ENCODE peak calls at places on chromosomes 4 and X, in four cellular contexts. One of them, this sample, is unnamed.

GRCh38 chr4:17785858-17786257 is 4.4 kb upstream of the FAM184B start:
- DNase-seq in natural killer cell: no peak
- DNase-seq in mucosa of descending colon: no peak
- DNase-seq in GM13977: no peak
- DNase-seq in this sample: no peak

GRCh38 chr4:76943129-76943620 is 6.4 kb upstream of the SEPTIN11 start:
- DNase-seq in GM13977: no peak
- DNase-seq in natural killer cell: no peak
- DNase-seq in mucosa of descending colon: no peak
- DNase-seq in this sample: no peak

GRCh38 chr4:159175165-159175988 is 72.5 kb downstream of the RAPGEF2 start:
- DNase-seq in GM13977: no peak
- DNase-seq in mucosa of descending colon: peak; percentile 78
- DNase-seq in natural killer cell: peak; percentile 40
- DNase-seq in this sample: peak; percentile 29

GRCh38 chrX:10233173-10233572 is 76.4 kb downstream of the CLCN4 start:
- DNase-seq in mucosa of descending colon: no peak
- DNase-seq in GM13977: no peak
- DNase-seq in natural killer cell: no peak
- DNase-seq in this sample: no peak

GRCh38 chr4:121726642-121727268 is 30.0 kb upstream of the ANXA5 start:
- DNase-seq in mucosa of descending colon: peak; percentile 12
- DNase-seq in natural killer cell: no peak
- DNase-seq in GM13977: peak; percentile 58
- DNase-seq in this sample: peak; percentile 64

GRCh38 chr4:94826206-94826605 is 68.5 kb downstream of the BMPR1B start:
- DNase-seq in mucosa of descending colon: peak; percentile 11
- DNase-seq in GM13977: no peak
- DNase-seq in natural killer cell: no peak
- DNase-seq in this sample: no peak

GRCh38 chr4:79653871-79654270 is 245.8 kb upstream of the GK2 start:
- DNase-seq in natural killer cell: no peak
- DNase-seq in GM13977: no peak
- DNase-seq in mucosa of descending colon: no peak
- DNase-seq in this sample: no peak

GRCh38 chrX:69603566-69604194 is 12.2 kb upstream of the EDA start:
- DNase-seq in mucosa of descending colon: no peak
- DNase-seq in natural killer cell: no peak
- DNase-seq in GM13977: no peak
- DNase-seq in this sample: no peak

GRCh38 chr4:184805462-184806245 is 20.1 kb downstream of the ACSL1 start:
- DNase-seq in mucosa of descending colon: peak; percentile 83
- DNase-seq in natural killer cell: no peak
- DNase-seq in GM13977: no peak
- DNase-seq in this sample: peak; percentile 36

GRCh38 chrX:121307441-121307840 is 260.0 kb downstream of the GLUD2 start:
- DNase-seq in mucosa of descending colon: no peak
- DNase-seq in GM13977: peak; percentile 9
- DNase-seq in natural killer cell: no peak
- DNase-seq in this sample: peak; percentile 10

GRCh38 chrX:7318661-7319060 is 170.7 kb upstream of the PUDP start:
- DNase-seq in natural killer cell: no peak
- DNase-seq in mucosa of descending colon: no peak
- DNase-seq in GM13977: no peak
- DNase-seq in this sample: no peak

GRCh38 chr4:99679204-99679603 is 21.6 kb upstream of the C4orf54 start:
- DNase-seq in GM13977: no peak
- DNase-seq in mucosa of descending colon: no peak
- DNase-seq in natural killer cell: no peak
- DNase-seq in this sample: no peak

GRCh38 chrX:17944833-17945497 is 83.9 kb upstream of the RAI2 start:
- DNase-seq in GM13977: peak; percentile 14
- DNase-seq in mucosa of descending colon: peak; percentile 25
- DNase-seq in natural killer cell: no peak
- DNase-seq in this sample: peak; percentile 5

GRCh38 chrX:11137543-11138139 is 26.5 kb downstream of the HCCS start:
- DNase-seq in GM13977: peak; percentile 59
- DNase-seq in natural killer cell: no peak
- DNase-seq in mucosa of descending colon: peak; percentile 52
- DNase-seq in this sample: peak; percentile 20

GRCh38 chr4:80138556-80139538 is 58.5 kb upstream of the PRDM8 start:
- DNase-seq in natural killer cell: no peak
- DNase-seq in GM13977: peak; percentile 4
- DNase-seq in mucosa of descending colon: peak; percentile 16
- DNase-seq in this sample: peak; percentile 7

GRCh38 chr4:101081695-101082369 is 265.5 kb downstream of the PPP3CA start:
- DNase-seq in GM13977: no peak
- DNase-seq in mucosa of descending colon: no peak
- DNase-seq in natural killer cell: no peak
- DNase-seq in this sample: no peak

GRCh38 chr4:4320951-4321714 is 31.1 kb downstream of the ZBTB49 start:
- DNase-seq in GM13977: no peak
- DNase-seq in mucosa of descending colon: no peak
- DNase-seq in natural killer cell: no peak
- DNase-seq in this sample: no peak

GRCh38 chr4:84708406-84709135 is 125.6 kb downstream of the CDS1 start:
- DNase-seq in GM13977: no peak
- DNase-seq in natural killer cell: no peak
- DNase-seq in mucosa of descending colon: no peak
- DNase-seq in this sample: no peak

GRCh38 chrX:150547511-150548115 is 20.8 kb upstream of the MTM1 start:
- DNase-seq in mucosa of descending colon: peak; percentile 65
- DNase-seq in natural killer cell: no peak
- DNase-seq in GM13977: peak; percentile 53
- DNase-seq in this sample: peak; percentile 56

GRCh38 chr4:37666625-37667071 is 19.5 kb downstream of the RELL1 start:
- DNase-seq in natural killer cell: no peak
- DNase-seq in mucosa of descending colon: peak; percentile 50
- DNase-seq in GM13977: no peak
- DNase-seq in this sample: no peak

GRCh38 chrX:138859421-138859820 is 147.9 kb upstream of the FGF13 start:
- DNase-seq in mucosa of descending colon: no peak
- DNase-seq in GM13977: no peak
- DNase-seq in natural killer cell: no peak
- DNase-seq in this sample: no peak

GRCh38 chrX:108511721-108512120 is 72.1 kb downstream of the COL4A5 start:
- DNase-seq in mucosa of descending colon: no peak
- DNase-seq in natural killer cell: no peak
- DNase-seq in GM13977: no peak
- DNase-seq in this sample: no peak

GRCh38 chr4:40722576-40723161 is 27.1 kb upstream of the NSUN7 start:
- DNase-seq in mucosa of descending colon: peak; percentile 57
- DNase-seq in natural killer cell: no peak
- DNase-seq in GM13977: peak; percentile 32
- DNase-seq in this sample: peak; percentile 53

GRCh38 chr4:138865765-138866164 is 149.8 kb upstream of the NOCT start:
- DNase-seq in GM13977: no peak
- DNase-seq in mucosa of descending colon: no peak
- DNase-seq in natural killer cell: no peak
- DNase-seq in this sample: no peak

GRCh38 chr4:165398570-165398969 is 19.8 kb downstream of the CPE start:
- DNase-seq in GM13977: no peak
- DNase-seq in mucosa of descending colon: no peak
- DNase-seq in natural killer cell: no peak
- DNase-seq in this sample: no peak

GRCh38 chr4:187006189-187006618 is 282.5 kb upstream of the FAT1 start:
- DNase-seq in mucosa of descending colon: no peak
- DNase-seq in natural killer cell: no peak
- DNase-seq in GM13977: no peak
- DNase-seq in this sample: no peak

GRCh38 chrX:17656035-17656418 is 81.3 kb upstream of the SCML1 start:
- DNase-seq in mucosa of descending colon: no peak
- DNase-seq in GM13977: no peak
- DNase-seq in natural killer cell: no peak
- DNase-seq in this sample: no peak

GRCh38 chr4:23779422-23779821 is 110.4 kb downstream of the PPARGC1A start:
- DNase-seq in mucosa of descending colon: no peak
- DNase-seq in GM13977: no peak
- DNase-seq in natural killer cell: no peak
- DNase-seq in this sample: no peak

GRCh38 chr4:23773884-23774636 is 115.8 kb downstream of the PPARGC1A start:
- DNase-seq in GM13977: no peak
- DNase-seq in natural killer cell: no peak
- DNase-seq in mucosa of descending colon: no peak
- DNase-seq in this sample: no peak

GRCh38 chr4:23779839-23780238 is 110.0 kb downstream of the PPARGC1A start:
- DNase-seq in mucosa of descending colon: no peak
- DNase-seq in natural killer cell: no peak
- DNase-seq in GM13977: no peak
- DNase-seq in this sample: no peak

GRCh38 chr4:23774932-23775331 is 114.9 kb downstream of the PPARGC1A start:
- DNase-seq in mucosa of descending colon: no peak
- DNase-seq in natural killer cell: no peak
- DNase-seq in GM13977: no peak
- DNase-seq in this sample: no peak

GRCh38 chr4:23775694-23776093 is 114.2 kb downstream of the PPARGC1A start:
- DNase-seq in natural killer cell: no peak
- DNase-seq in GM13977: no peak
- DNase-seq in mucosa of descending colon: peak; percentile 51
- DNase-seq in this sample: no peak
- TF ChIP-seq CTCF in natural killer cell: no peak
- TF ChIP-seq CTCF in GM13977: no peak
- TF ChIP-seq CTCF in mucosa of descending colon: no peak
- TF ChIP-seq CTCF in this sample: no peak

DNA sequence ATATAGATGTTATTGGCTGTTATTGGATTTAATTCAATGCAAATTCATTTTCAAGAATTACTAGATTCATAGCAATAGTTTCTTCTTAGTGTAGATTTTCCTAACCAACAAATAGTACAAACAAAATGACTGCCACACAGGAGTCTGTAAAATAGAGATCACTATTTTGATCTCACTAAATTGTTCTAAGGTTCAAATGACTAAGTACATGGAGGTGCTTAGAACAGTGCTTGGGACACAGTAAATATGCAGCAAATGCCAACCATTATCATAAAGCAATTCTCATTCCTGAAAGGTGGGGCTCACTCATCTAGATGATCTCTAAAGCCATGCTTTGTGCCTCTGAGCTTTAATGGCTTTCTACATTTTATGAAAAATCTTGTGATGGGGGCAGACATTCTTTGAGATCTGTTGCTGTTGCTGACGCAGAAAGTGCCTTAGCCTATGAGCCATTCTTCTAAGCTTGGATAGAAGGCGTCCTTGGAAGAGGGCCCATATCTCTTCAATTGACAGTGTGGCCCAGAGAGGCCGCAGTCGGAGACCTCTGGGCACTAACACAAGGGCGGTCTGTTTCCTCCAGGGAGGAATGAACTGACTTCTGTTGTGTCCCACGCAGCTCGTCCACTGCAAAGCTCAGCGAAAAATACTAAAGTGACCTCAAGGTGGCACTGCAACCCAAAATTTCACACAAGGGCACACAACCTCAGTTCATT is 23.6 kb downstream of the TLR10 start:
- DNase-seq in mucosa of descending colon: peak; percentile 65
- DNase-seq in natural killer cell: peak; percentile 27
- DNase-seq in GM13977: peak; percentile 34
- DNase-seq in this sample: peak; percentile 45
- TF ChIP-seq CTCF in mucosa of descending colon: peak; percentile 32
- TF ChIP-seq CTCF in natural killer cell: peak; percentile 78
- TF ChIP-seq CTCF in GM13977: peak; percentile 68
- TF ChIP-seq CTCF in this sample: peak; percentile 62

DNA sequence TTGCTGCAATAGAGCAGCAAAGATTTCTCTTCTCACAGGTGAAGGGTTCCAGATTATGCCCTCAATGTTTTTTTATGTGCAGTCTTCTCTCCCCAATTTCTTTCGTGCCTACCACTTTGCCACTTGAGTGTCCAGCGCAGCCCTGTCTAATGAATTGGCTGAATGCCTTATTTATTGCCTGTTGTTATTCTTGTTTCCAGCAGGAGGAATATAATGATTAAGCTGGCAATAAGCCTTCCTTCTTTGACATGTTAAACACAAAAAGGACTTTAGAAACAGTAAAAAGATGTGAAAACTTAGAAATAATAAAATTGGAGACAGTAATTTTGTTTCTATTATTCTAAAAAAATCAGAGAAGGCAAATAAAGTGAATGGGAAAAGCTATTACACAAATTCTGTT is 34.6 kb upstream of the FRAS1 start:
- DNase-seq in mucosa of descending colon: no peak
- DNase-seq in GM13977: no peak
- DNase-seq in natural killer cell: no peak
- DNase-seq in this sample: no peak
- TF ChIP-seq CTCF in mucosa of descending colon: no peak
- TF ChIP-seq CTCF in GM13977: no peak
- TF ChIP-seq CTCF in natural killer cell: no peak
- TF ChIP-seq CTCF in this sample: no peak

DNA sequence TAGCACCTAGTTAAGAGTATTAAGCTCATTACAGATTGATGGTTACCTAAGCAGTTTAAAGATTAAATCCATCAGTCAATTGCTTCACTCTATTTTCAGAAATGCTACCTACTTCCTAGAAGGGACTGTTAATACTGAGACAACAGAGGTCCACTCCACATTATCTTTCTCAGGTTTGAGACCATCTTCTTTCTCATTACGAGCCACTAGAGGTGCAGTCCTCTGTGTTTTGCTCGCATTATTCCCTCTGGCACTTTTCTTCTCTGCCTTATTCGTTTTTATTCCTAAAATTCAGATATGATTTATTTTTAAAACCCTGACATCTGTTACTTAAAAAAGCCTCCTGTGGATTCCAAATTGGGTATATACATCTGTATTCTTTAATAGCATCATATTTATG is 459.1 kb downstream of the FSTL5 start:
- DNase-seq in mucosa of descending colon: no peak
- DNase-seq in natural killer cell: no peak
- DNase-seq in GM13977: no peak
- DNase-seq in this sample: no peak
- TF ChIP-seq CTCF in mucosa of descending colon: no peak
- TF ChIP-seq CTCF in natural killer cell: no peak
- TF ChIP-seq CTCF in GM13977: no peak
- TF ChIP-seq CTCF in this sample: no peak

DNA sequence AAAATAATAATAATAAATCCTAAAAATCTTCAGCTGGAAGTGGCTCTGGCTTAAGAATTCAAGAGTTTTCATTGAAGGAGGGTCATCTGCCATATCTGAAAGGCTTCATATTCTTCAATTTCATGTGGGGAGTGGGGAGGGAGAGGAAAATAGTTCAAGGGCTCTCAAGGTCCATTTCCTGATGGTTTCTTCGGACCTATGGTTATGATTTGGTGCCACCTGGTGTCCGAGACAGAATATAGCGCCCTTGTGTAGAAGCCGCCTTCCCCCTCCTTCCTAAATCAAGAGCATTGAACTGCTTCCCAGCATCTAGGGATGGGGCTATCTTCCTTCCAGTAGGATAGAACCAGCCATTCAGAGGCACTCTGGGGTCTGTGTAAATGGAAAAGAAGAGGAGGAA is 34.3 kb downstream of the NLGN3 start:
- DNase-seq in GM13977: peak; percentile 64
- DNase-seq in natural killer cell: peak; percentile 25
- DNase-seq in mucosa of descending colon: peak; percentile 68
- DNase-seq in this sample: peak; percentile 46
- TF ChIP-seq CTCF in GM13977: peak; percentile 81
- TF ChIP-seq CTCF in natural killer cell: peak; percentile 48
- TF ChIP-seq CTCF in mucosa of descending colon: no peak
- TF ChIP-seq CTCF in this sample: peak; percentile 53